ENCODE peak calls at places on chromosomes 6 and 20, in ten cellular contexts. One of them, this sample, is unnamed.

GRCh38 chr6:115058414-115059211 is 715.8 kb upstream of the HS3ST5 start:
- DNase-seq in cardiac muscle cell: no peak
- DNase-seq in PC-9: no peak
- DNase-seq in tibial nerve: no peak
- DNase-seq in body of pancreas: no peak
- DNase-seq in HCT116: no peak
- DNase-seq in foreskin keratinocyte: no peak
- DNase-seq in neural progenitor cell: no peak
- DNase-seq in ovary: no peak
- DNase-seq in fibroblast of lung: no peak
- DNase-seq in this sample: no peak

GRCh38 chr6:64299176-64299575 is 663.6 kb downstream of the PHF3 start:
- DNase-seq in cardiac muscle cell: no peak
- DNase-seq in foreskin keratinocyte: no peak
- DNase-seq in neural progenitor cell: no peak
- DNase-seq in PC-9: no peak
- DNase-seq in tibial nerve: no peak
- DNase-seq in ovary: no peak
- DNase-seq in HCT116: no peak
- DNase-seq in fibroblast of lung: no peak
- DNase-seq in body of pancreas: no peak
- DNase-seq in this sample: no peak

GRCh38 chr20:10670521-10671220 is 3.1 kb downstream of the JAG1 start:
- DNase-seq in ovary: no peak
- DNase-seq in body of pancreas: no peak
- DNase-seq in neural progenitor cell: no peak
- DNase-seq in PC-9: no peak
- DNase-seq in HCT116: no peak
- DNase-seq in foreskin keratinocyte: no peak
- DNase-seq in fibroblast of lung: no peak
- DNase-seq in cardiac muscle cell: no peak
- DNase-seq in tibial nerve: no peak
- DNase-seq in this sample: peak; percentile 57

GRCh38 chr20:8148501-8148900 is 16.4 kb downstream of the PLCB1 start:
- DNase-seq in HCT116: no peak
- DNase-seq in neural progenitor cell: no peak
- DNase-seq in cardiac muscle cell: no peak
- DNase-seq in fibroblast of lung: peak; percentile 39
- DNase-seq in tibial nerve: no peak
- DNase-seq in ovary: no peak
- DNase-seq in PC-9: no peak
- DNase-seq in body of pancreas: no peak
- DNase-seq in foreskin keratinocyte: no peak
- DNase-seq in this sample: no peak

GRCh38 chr6:5041955-5042354 is 38.1 kb upstream of the RPP40 start:
- DNase-seq in cardiac muscle cell: no peak
- DNase-seq in ovary: no peak
- DNase-seq in body of pancreas: no peak
- DNase-seq in HCT116: no peak
- DNase-seq in foreskin keratinocyte: no peak
- DNase-seq in neural progenitor cell: no peak
- DNase-seq in tibial nerve: no peak
- DNase-seq in fibroblast of lung: no peak
- DNase-seq in PC-9: no peak
- DNase-seq in this sample: no peak

GRCh38 chr20:64232794-64233193 is 22.8 kb upstream of the PCMTD2 start:
- DNase-seq in foreskin keratinocyte: no peak
- DNase-seq in tibial nerve: no peak
- DNase-seq in neural progenitor cell: no peak
- DNase-seq in ovary: no peak
- DNase-seq in cardiac muscle cell: no peak
- DNase-seq in body of pancreas: peak; percentile 47
- DNase-seq in PC-9: no peak
- DNase-seq in HCT116: no peak
- DNase-seq in fibroblast of lung: no peak
- DNase-seq in this sample: peak; percentile 25

GRCh38 chr6:28885149-28885738 is 38.5 kb downstream of the TRIM27 start:
- DNase-seq in ovary: no peak
- DNase-seq in fibroblast of lung: no peak
- DNase-seq in PC-9: no peak
- DNase-seq in neural progenitor cell: no peak
- DNase-seq in foreskin keratinocyte: no peak
- DNase-seq in body of pancreas: no peak
- DNase-seq in cardiac muscle cell: no peak
- DNase-seq in tibial nerve: no peak
- DNase-seq in HCT116: no peak
- DNase-seq in this sample: no peak

GRCh38 chr6:28525496-28526039 is at the start of gene GPX5:
- DNase-seq in tibial nerve: no peak
- DNase-seq in PC-9: no peak
- DNase-seq in foreskin keratinocyte: no peak
- DNase-seq in fibroblast of lung: peak; percentile 6
- DNase-seq in ovary: no peak
- DNase-seq in HCT116: no peak
- DNase-seq in neural progenitor cell: no peak
- DNase-seq in cardiac muscle cell: peak; percentile 6
- DNase-seq in body of pancreas: no peak
- DNase-seq in this sample: no peak

GRCh38 chr20:49446808-49447207 is 35.7 kb downstream of the KCNB1 start:
- DNase-seq in tibial nerve: peak; percentile 74
- DNase-seq in PC-9: no peak
- DNase-seq in ovary: peak; percentile 80
- DNase-seq in neural progenitor cell: peak; percentile 53
- DNase-seq in HCT116: no peak
- DNase-seq in cardiac muscle cell: peak; percentile 87
- DNase-seq in body of pancreas: peak; percentile 46
- DNase-seq in fibroblast of lung: peak; percentile 42
- DNase-seq in foreskin keratinocyte: no peak
- DNase-seq in this sample: peak; percentile 92

GRCh38 chr6:82264824-82265223 is 17.3 kb upstream of the IBTK start:
- DNase-seq in cardiac muscle cell: no peak
- DNase-seq in PC-9: no peak
- DNase-seq in fibroblast of lung: no peak
- DNase-seq in neural progenitor cell: no peak
- DNase-seq in ovary: no peak
- DNase-seq in body of pancreas: no peak
- DNase-seq in foreskin keratinocyte: no peak
- DNase-seq in HCT116: no peak
- DNase-seq in tibial nerve: no peak
- DNase-seq in this sample: no peak

GRCh38 chr20:62252342-62252966 is 14.1 kb downstream of the OSBPL2 start:
- DNase-seq in neural progenitor cell: no peak
- DNase-seq in foreskin keratinocyte: no peak
- DNase-seq in HCT116: no peak
- DNase-seq in tibial nerve: no peak
- DNase-seq in fibroblast of lung: no peak
- DNase-seq in PC-9: no peak
- DNase-seq in cardiac muscle cell: peak; percentile 19
- DNase-seq in body of pancreas: no peak
- DNase-seq in ovary: no peak
- DNase-seq in this sample: no peak

GRCh38 chr6:24959333-24959732 is 23.6 kb upstream of the RIPOR2 start:
- DNase-seq in foreskin keratinocyte: no peak
- DNase-seq in HCT116: no peak
- DNase-seq in fibroblast of lung: no peak
- DNase-seq in tibial nerve: no peak
- DNase-seq in cardiac muscle cell: no peak
- DNase-seq in PC-9: no peak
- DNase-seq in body of pancreas: no peak
- DNase-seq in ovary: no peak
- DNase-seq in neural progenitor cell: no peak
- DNase-seq in this sample: no peak

GRCh38 chr6:24963887-24964570 is 28.3 kb upstream of the RIPOR2 start:
- DNase-seq in HCT116: no peak
- DNase-seq in fibroblast of lung: no peak
- DNase-seq in foreskin keratinocyte: no peak
- DNase-seq in PC-9: no peak
- DNase-seq in cardiac muscle cell: no peak
- DNase-seq in body of pancreas: no peak
- DNase-seq in tibial nerve: no peak
- DNase-seq in neural progenitor cell: no peak
- DNase-seq in ovary: no peak
- DNase-seq in this sample: no peak

GRCh38 chr6:24960991-24961475 is 25.3 kb upstream of the RIPOR2 start:
- DNase-seq in body of pancreas: no peak
- DNase-seq in neural progenitor cell: no peak
- DNase-seq in tibial nerve: no peak
- DNase-seq in fibroblast of lung: no peak
- DNase-seq in HCT116: no peak
- DNase-seq in PC-9: no peak
- DNase-seq in cardiac muscle cell: no peak
- DNase-seq in ovary: peak; percentile 13
- DNase-seq in foreskin keratinocyte: no peak
- DNase-seq in this sample: no peak

DNA sequence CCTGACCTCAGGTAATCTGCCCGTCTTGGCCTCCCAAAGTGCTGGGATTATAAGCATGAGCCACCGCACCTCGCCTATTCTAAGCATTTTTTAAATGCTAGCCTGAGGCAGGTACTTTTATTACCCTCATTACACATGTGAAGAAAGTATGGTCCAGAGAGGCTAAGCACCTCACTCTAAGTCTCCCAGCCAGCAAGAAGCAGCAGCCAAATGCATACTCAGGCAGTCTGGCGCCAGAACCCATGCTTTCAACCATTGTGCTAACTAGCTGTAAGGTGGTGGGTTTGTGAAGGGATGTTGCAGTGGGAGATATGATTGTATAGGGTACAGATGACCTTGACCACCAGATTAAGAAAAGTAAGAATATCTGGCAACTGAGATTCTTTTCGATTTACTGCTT is 26.1 kb upstream of the RIPOR2 start:
- DNase-seq in tibial nerve: no peak
- DNase-seq in ovary: no peak
- DNase-seq in foreskin keratinocyte: no peak
- DNase-seq in PC-9: no peak
- DNase-seq in neural progenitor cell: no peak
- DNase-seq in fibroblast of lung: no peak
- DNase-seq in HCT116: no peak
- DNase-seq in body of pancreas: no peak
- DNase-seq in cardiac muscle cell: no peak
- DNase-seq in this sample: no peak
- H3K27ac ChIP-seq in tibial nerve: no peak overlapping the region
- H3K27ac ChIP-seq in ovary: no peak overlapping the region
- H3K27ac ChIP-seq in foreskin keratinocyte: no peak overlapping the region
- H3K27ac ChIP-seq in PC-9: no peak overlapping the region
- H3K27ac ChIP-seq in neural progenitor cell: no peak overlapping the region
- H3K27ac ChIP-seq in fibroblast of lung: no peak overlapping the region
- H3K27ac ChIP-seq in HCT116: no peak overlapping the region
- H3K27ac ChIP-seq in body of pancreas: no peak overlapping the region
- H3K27ac ChIP-seq in cardiac muscle cell: no peak overlapping the region
- H3K27ac ChIP-seq in this sample: no peak overlapping the region

DNA sequence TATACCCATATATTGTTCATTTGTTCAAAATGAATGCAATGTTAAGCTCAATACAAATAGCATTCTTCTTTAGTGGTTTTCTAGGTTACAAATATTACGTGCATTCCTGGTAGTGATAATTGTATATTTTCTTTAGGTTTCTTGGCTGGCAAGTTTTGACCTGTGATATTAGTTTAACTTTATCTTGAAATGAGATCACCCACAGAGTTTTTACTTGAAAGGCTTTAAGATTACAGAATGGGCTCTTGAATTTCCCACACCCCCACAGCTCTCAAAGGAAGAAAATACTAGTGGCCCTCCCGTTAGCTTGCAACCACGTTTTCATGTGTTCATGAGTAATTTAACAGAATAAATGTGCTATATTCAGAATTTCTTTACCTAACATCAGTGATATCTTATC is 1315.5 kb upstream of the GJE1 start:
- DNase-seq in ovary: no peak
- DNase-seq in HCT116: no peak
- DNase-seq in tibial nerve: no peak
- DNase-seq in fibroblast of lung: peak; percentile 33
- DNase-seq in cardiac muscle cell: no peak
- DNase-seq in body of pancreas: no peak
- DNase-seq in neural progenitor cell: no peak
- DNase-seq in PC-9: no peak
- DNase-seq in foreskin keratinocyte: no peak
- DNase-seq in this sample: no peak
- H3K4me1 ChIP-seq in ovary: no peaks in the 10 kb centered on the region
- H3K4me1 ChIP-seq in HCT116: no peaks in the 10 kb centered on the region
- H3K4me1 ChIP-seq in tibial nerve: no peaks in the 10 kb centered on the region
- H3K4me1 ChIP-seq in fibroblast of lung: no peaks in the 10 kb centered on the region
- H3K4me1 ChIP-seq in cardiac muscle cell: no peaks in the 10 kb centered on the region
- H3K4me1 ChIP-seq in body of pancreas: no peaks in the 10 kb centered on the region
- H3K4me1 ChIP-seq in neural progenitor cell: no peaks in the 10 kb centered on the region
- H3K4me1 ChIP-seq in PC-9: no peaks in the 10 kb centered on the region
- H3K4me1 ChIP-seq in foreskin keratinocyte: no peaks in the 10 kb centered on the region
- H3K4me1 ChIP-seq in this sample: no peaks in the 10 kb centered on the region

GRCh38 chr6:112086744-112087135 is 542 bp downstream of the TUBE1 start:
- DNase-seq in neural progenitor cell: peak; percentile 64
- DNase-seq in foreskin keratinocyte: peak; percentile 46
- DNase-seq in HCT116: peak; percentile 34
- DNase-seq in PC-9: peak; percentile 64
- DNase-seq in tibial nerve: no peak
- DNase-seq in fibroblast of lung: peak; percentile 56
- DNase-seq in cardiac muscle cell: peak; percentile 44
- DNase-seq in body of pancreas: no peak
- DNase-seq in ovary: no peak
- DNase-seq in this sample: no peak
- TF ChIP-seq CTCF in neural progenitor cell: peak; percentile 29
- TF ChIP-seq CTCF in foreskin keratinocyte: peak; percentile 71
- TF ChIP-seq CTCF in HCT116: peak; percentile 25
- TF ChIP-seq CTCF in PC-9: peak; percentile 57
- TF ChIP-seq CTCF in tibial nerve: peak; percentile 23
- TF ChIP-seq CTCF in fibroblast of lung: no peak
- TF ChIP-seq CTCF in cardiac muscle cell: peak; percentile 25
- TF ChIP-seq CTCF in body of pancreas: no peak
- TF ChIP-seq CTCF in ovary: no peak
- TF ChIP-seq CTCF in this sample: peak; percentile 15

GRCh38 chr20:31992086-31992485 is 18.2 kb upstream of the CCM2L start:
- DNase-seq in body of pancreas: no peak
- DNase-seq in cardiac muscle cell: no peak
- DNase-seq in HCT116: no peak
- DNase-seq in PC-9: no peak
- DNase-seq in neural progenitor cell: no peak
- DNase-seq in foreskin keratinocyte: no peak
- DNase-seq in fibroblast of lung: no peak
- DNase-seq in ovary: no peak
- DNase-seq in tibial nerve: no peak
- DNase-seq in this sample: no peak

GRCh38 chr20:31990958-31991705 is 19.1 kb upstream of the CCM2L start:
- DNase-seq in neural progenitor cell: no peak
- DNase-seq in HCT116: no peak
- DNase-seq in ovary: no peak
- DNase-seq in PC-9: no peak
- DNase-seq in fibroblast of lung: no peak
- DNase-seq in body of pancreas: no peak
- DNase-seq in foreskin keratinocyte: no peak
- DNase-seq in cardiac muscle cell: no peak
- DNase-seq in tibial nerve: no peak
- DNase-seq in this sample: peak; percentile 70

GRCh38 chr20:31987744-31988143 is 19.8 kb downstream of the XKR7 start:
- DNase-seq in tibial nerve: no peak
- DNase-seq in ovary: no peak
- DNase-seq in body of pancreas: no peak
- DNase-seq in HCT116: no peak
- DNase-seq in foreskin keratinocyte: peak; percentile 45
- DNase-seq in PC-9: no peak
- DNase-seq in cardiac muscle cell: no peak
- DNase-seq in neural progenitor cell: no peak
- DNase-seq in fibroblast of lung: no peak
- DNase-seq in this sample: no peak

GRCh38 chr20:31988430-31989015 is 20.6 kb downstream of the XKR7 start:
- DNase-seq in tibial nerve: no peak
- DNase-seq in PC-9: no peak
- DNase-seq in foreskin keratinocyte: no peak
- DNase-seq in neural progenitor cell: no peak
- DNase-seq in cardiac muscle cell: no peak
- DNase-seq in fibroblast of lung: no peak
- DNase-seq in body of pancreas: no peak
- DNase-seq in ovary: no peak
- DNase-seq in HCT116: no peak
- DNase-seq in this sample: no peak

GRCh38 chr20:31989030-31989645 is 21.1 kb upstream of the CCM2L start:
- DNase-seq in neural progenitor cell: no peak
- DNase-seq in tibial nerve: no peak
- DNase-seq in foreskin keratinocyte: no peak
- DNase-seq in HCT116: no peak
- DNase-seq in PC-9: no peak
- DNase-seq in cardiac muscle cell: no peak
- DNase-seq in body of pancreas: no peak
- DNase-seq in ovary: no peak
- DNase-seq in fibroblast of lung: no peak
- DNase-seq in this sample: no peak
- H3K27ac ChIP-seq in neural progenitor cell: no peak overlapping the region
- H3K27ac ChIP-seq in tibial nerve: no peak overlapping the region
- H3K27ac ChIP-seq in foreskin keratinocyte: no peak overlapping the region
- H3K27ac ChIP-seq in HCT116: no peak overlapping the region
- H3K27ac ChIP-seq in PC-9: no peak overlapping the region
- H3K27ac ChIP-seq in cardiac muscle cell: no peak overlapping the region
- H3K27ac ChIP-seq in body of pancreas: no peak overlapping the region
- H3K27ac ChIP-seq in ovary: no peak overlapping the region
- H3K27ac ChIP-seq in fibroblast of lung: no peak overlapping the region
- H3K27ac ChIP-seq in this sample: no peak overlapping the region